ENCODE peak calls at places on chromosomes 12 and 14, in ten cellular contexts. K is HTR-8/SVneo; C is AG08396; W is MV-4-11; P is effector memory CD4-positive, alpha-beta T cell; D is Right ventricle myocardium superior; L is prostate gland; G is NCI-H1092; O is fibroblast of the conjunctiva; I is hippocampal formation. M is an unnamed sample.

GRCh38 chr12:50505945-50506344 is 1.2 kb downstream of the DIP2B start:
- DNase-seq in K (no peak), C (no peak), W (peak; percentile 65), P (no peak), D (no peak), L (peak; percentile 40), G (no peak), O (no peak), I (peak; percentile 78), M (no peak)

GRCh38 chr12:64608901-64609542 is 1.3 kb upstream of the RASSF3 start:
- DNase-seq in K (peak; percentile 70), C (peak; percentile 55), W (peak; percentile 37), P (peak; percentile 37), D (no peak), L (peak; percentile 54), G (no peak), O (no peak), I (no peak), M (no peak)

GRCh38 chr12:18752947-18753346 is 15.0 kb downstream of the CAPZA3 start:
- DNase-seq in K (no peak), C (no peak), W (no peak), P (no peak), D (no peak), L (no peak), G (no peak), O (no peak), I (no peak), M (no peak)

GRCh38 chr12:96195845-96196451 is 1.8 kb downstream of the ELK3 start:
- DNase-seq in K (peak; percentile 56), C (peak; percentile 56), W (no peak), P (peak; percentile 40), D (no peak), L (no peak), G (no peak), O (no peak), I (no peak), M (no peak)

GRCh38 chr12:59834659-59835474 is 239.0 kb downstream of the SLC16A7 start:
- DNase-seq in K (no peak), C (peak; percentile 11), W (peak; percentile 2), P (no peak), D (no peak), L (no peak), G (no peak), O (peak; percentile 16), I (no peak), M (no peak)

GRCh38 chr12:126361804-126362203 is 1296.6 kb downstream of the AACS start:
- DNase-seq in K (no peak), C (no peak), W (no peak), P (no peak), D (no peak), L (no peak), G (no peak), O (no peak), I (no peak), M (no peak)

GRCh38 chr12:28998662-28999120 is 150.4 kb upstream of the FAR2 start:
- DNase-seq in K (no peak), C (peak; percentile 32), W (no peak), P (no peak), D (peak; percentile 38), L (no peak), G (no peak), O (peak; percentile 27), I (no peak), M (no peak)

GRCh38 chr14:65434216-65434850 is 21.8 kb downstream of the FUT8 start:
- DNase-seq in K (no peak), C (no peak), W (no peak), P (no peak), D (no peak), L (no peak), G (no peak), O (no peak), I (no peak), M (no peak)

GRCh38 chr12:67663121-67663520 is 14.6 kb downstream of the DYRK2 start:
- DNase-seq in K (no peak), C (peak; percentile 48), W (no peak), P (no peak), D (no peak), L (no peak), G (no peak), O (peak; percentile 37), I (no peak), M (no peak)

GRCh38 chr12:95195122-95195521 is 22.1 kb downstream of the FGD6 start:
- DNase-seq in K (no peak), C (no peak), W (no peak), P (no peak), D (no peak), L (no peak), G (no peak), O (no peak), I (no peak), M (no peak)

GRCh38 chr14:86787782-86788181 is 1205.2 kb downstream of the GALC start:
- DNase-seq in K (no peak), C (no peak), W (peak; percentile 54), P (no peak), D (no peak), L (no peak), G (no peak), O (peak; percentile 81), I (no peak), M (no peak)

GRCh38 chr12:54141534-54142475 is 47.0 kb downstream of the SMUG1 start:
- DNase-seq in K (no peak), C (peak; percentile 44), W (no peak), P (no peak), D (no peak), L (no peak), G (no peak), O (no peak), I (no peak), M (no peak)

GRCh38 chr12:52139579-52140062 is 52.2 kb downstream of the KRT80 start:
- DNase-seq in K (peak; percentile 72), C (peak; percentile 69), W (no peak), P (no peak), D (no peak), L (no peak), G (peak; percentile 15), O (no peak), I (no peak), M (peak; percentile 56)

GRCh38 chr12:62584619-62585018 is 118.0 kb downstream of the MON2 start:
- DNase-seq in K (no peak), C (no peak), W (no peak), P (no peak), D (no peak), L (no peak), G (no peak), O (no peak), I (no peak), M (no peak)

GRCh38 chr12:130049666-130050065 is 112.6 kb upstream of the FZD10 start:
- DNase-seq in K (no peak), C (no peak), W (no peak), P (no peak), D (no peak), L (no peak), G (no peak), O (no peak), I (no peak), M (no peak)